ENCODE peak calls at places on chromosome 12, in five cellular contexts. U is neural crest cell, M is anterior cingulate cortex, E is bronchial epithelial cell, W is HTR-8/SVneo. V is an unnamed sample.

GRCh38 chr12:123388218-123388947 is 4.5 kb downstream of the KMT5A start:
- DNase-seq in U (peak; percentile 57), M (peak; percentile 65), E (peak; percentile 41), W (peak; percentile 80), V (no peak)

GRCh38 chr12:6915023-6915788 is 826 bp downstream of the ENO2 start:
- DNase-seq in U (no peak), M (no peak), E (no peak), W (no peak), V (no peak)

GRCh38 chr12:88634008-88634407 is 53.7 kb upstream of the KITLG start:
- DNase-seq in U (no peak), M (no peak), E (no peak), W (no peak), V (no peak)

GRCh38 chr12:97404549-97404948 is 58.1 kb upstream of the RMST start:
- DNase-seq in U (peak; percentile 54), M (no peak), E (peak; percentile 40), W (peak; percentile 15), V (no peak)

GRCh38 chr12:6943387-6943718 is 263 bp upstream of the RNU7-1 start:
- DNase-seq in U (peak; percentile 67), M (peak; percentile 61), E (peak; percentile 88), W (peak; percentile 97), V (no peak)

GRCh38 chr12:75981773-75982564 is 49.6 kb downstream of the PHLDA1 start:
- DNase-seq in U (no peak), M (no peak), E (no peak), W (no peak), V (no peak)

GRCh38 chr12:71014180-71014785 is 93.7 kb upstream of the PTPRR start:
- DNase-seq in U (no peak), M (no peak), E (peak; percentile 62), W (peak; percentile 13), V (no peak)

GRCh38 chr12:6769003-6769389 is 2.8 kb downstream of the PTMS start:
- DNase-seq in U (peak; percentile 63), M (no peak), E (no peak), W (no peak), V (no peak)

GRCh38 chr12:108403952-108404351 is 64.8 kb upstream of the CMKLR1 start:
- DNase-seq in U (no peak), M (no peak), E (no peak), W (no peak), V (no peak)

GRCh38 chr12:38392584-38393144 is 76.1 kb downstream of the ALG10B start:
- DNase-seq in U (no peak), M (no peak), E (peak; percentile 100), W (no peak), V (no peak)

GRCh38 chr12:34406228-34406995 is 384.1 kb downstream of the ALG10 start:
- DNase-seq in U (no peak), M (no peak), E (no peak), W (no peak), V (no peak)

GRCh38 chr12:29879606-29880308 is 96.0 kb upstream of the TMTC1 start:
- DNase-seq in U (no peak), M (no peak), E (no peak), W (no peak), V (no peak)

GRCh38 chr12:29844667-29845066 is 60.9 kb upstream of the TMTC1 start:
- DNase-seq in U (no peak), M (no peak), E (peak; percentile 39), W (no peak), V (no peak)

GRCh38 chr12:91902860-91903683 is 242.6 kb downstream of the BTG1 start:
- DNase-seq in U (no peak), M (no peak), E (peak; percentile 73), W (no peak), V (no peak)

GRCh38 chr12:101941306-101942000 is 64.1 kb downstream of the DRAM1 start:
- DNase-seq in U (no peak), M (no peak), E (no peak), W (no peak), V (no peak)

GRCh38 chr12:34390846-34391700 is 368.8 kb downstream of the ALG10 start:
- DNase-seq in U (no peak), M (no peak), E (no peak), W (no peak), V (no peak)

GRCh38 chr12:98352835-98353234 is 162.6 kb upstream of the TMPO start:
- DNase-seq in U (no peak), M (no peak), E (peak; percentile 56), W (peak; percentile 6), V (no peak)

GRCh38 chr12:113165521-113166450 is 16.3 kb downstream of the CFAP73 start:
- DNase-seq in U (no peak), M (no peak), E (no peak), W (no peak), V (no peak)

GRCh38 chr12:40224439-40225291 is at the start of gene LRRK2:
- DNase-seq in U (peak; percentile 51), M (peak; percentile 68), E (no peak), W (peak; percentile 12), V (no peak)